ENCODE peak calls at places on chromosomes 12 and 14, in seven cellular contexts. L is KG1, B is T-cell, C is amygdala, H is D341Med, F is midbrain, P is heart right ventricle. W is an unnamed sample.

GRCh38 chr14:75427482-75428229 is at the start of gene JDP2:
- DNase-seq in L (peak), C (peak), H (peak), B (peak), F (peak), P (peak), W (no peak)

GRCh38 chr14:90177537-90178189 is 78.7 kb upstream of the PSMC1 start:
- DNase-seq in P (no peak), H (no peak), L (no peak), F (no peak), B (no peak), C (peak), W (no peak)

GRCh38 chr12:74412607-74413230 is 124.9 kb upstream of the ATXN7L3B start:
- DNase-seq in L (no peak), C (no peak), H (no peak), F (peak), B (no peak), P (no peak), W (no peak)

GRCh38 chr12:120055231-120055630 is 61.3 kb downstream of the RAB35 start:
- DNase-seq in C (no peak), B (no peak), P (no peak), L (no peak), F (no peak), H (no peak), W (no peak)

GRCh38 chr12:13234045-13234641 is 37.6 kb downstream of the EMP1 start:
- DNase-seq in B (peak), P (peak), F (no peak), C (peak), H (peak), L (no peak), W (peak)

GRCh38 chr12:6767592-6768384 is 1.6 kb downstream of the PTMS start:
- DNase-seq in F (no peak), L (no peak), B (no peak), H (no peak), C (peak), P (peak), W (no peak)

GRCh38 chr14:54123836-54124235 is 167.2 kb upstream of the BMP4 start:
- DNase-seq in C (no peak), L (no peak), F (no peak), H (no peak), P (no peak), B (no peak), W (no peak)

GRCh38 chr14:32883189-32883588 is 55.5 kb upstream of the NPAS3 start:
- DNase-seq in H (no peak), F (no peak), C (no peak), P (no peak), B (no peak), L (no peak), W (no peak)

GRCh38 chr12:29611906-29612305 is 114.4 kb upstream of the OVCH1 start:
- DNase-seq in F (no peak), L (no peak), B (no peak), P (peak), C (no peak), H (no peak), W (no peak)

GRCh38 chr12:56271031-56271430 is 4.3 kb downstream of the COQ10A start:
- DNase-seq in B (no peak), L (no peak), H (peak), P (peak), F (no peak), C (no peak), W (no peak)

GRCh38 chr14:51546603-51547258 is 105.0 kb upstream of the FRMD6 start:
- DNase-seq in C (no peak), H (no peak), F (no peak), L (no peak), P (no peak), B (no peak), W (no peak)

GRCh38 chr12:115437061-115437567 is 753.1 kb upstream of the TBX3 start:
- DNase-seq in H (no peak), C (no peak), B (no peak), F (no peak), P (peak), L (no peak), W (no peak)

GRCh38 chr14:95541932-95542554 is 7.2 kb downstream of the GLRX5 start:
- DNase-seq in F (no peak), B (no peak), H (no peak), C (no peak), L (no peak), P (no peak), W (no peak)

GRCh38 chr12:117596968-117597367 is 235.5 kb upstream of the NOS1 start:
- DNase-seq in F (no peak), P (no peak), H (no peak), B (no peak), C (no peak), L (no peak), W (no peak)

GRCh38 chr12:100553851-100554404 is 19.6 kb upstream of the GAS2L3 start:
- DNase-seq in P (no peak), F (no peak), C (no peak), B (no peak), L (no peak), H (no peak), W (no peak)

GRCh38 chr12:94615284-94616216 is 34.8 kb downstream of the TMCC3 start:
- DNase-seq in P (peak), B (no peak), C (peak), H (no peak), L (no peak), F (peak), W (no peak)

GRCh38 chr14:105168979-105169507 is 467 bp upstream of the JAG2 start:
- DNase-seq in C (no peak), P (peak), H (peak), B (peak), L (peak), F (no peak), W (no peak)

GRCh38 chr12:102408487-102409297 is 71.7 kb downstream of the IGF1 start:
- DNase-seq in F (no peak), P (no peak), L (no peak), C (no peak), H (no peak), B (no peak), W (no peak)

GRCh38 chr14:33412450-33412849 is 473.8 kb downstream of the NPAS3 start:
- DNase-seq in F (no peak), H (no peak), B (no peak), C (no peak), L (no peak), P (no peak), W (no peak)

GRCh38 chr14:69287096-69287991 is 27.4 kb downstream of the GALNT16 start:
- DNase-seq in F (no peak), P (no peak), L (no peak), H (no peak), B (no peak), C (no peak), W (no peak)

GRCh38 chr14:101772770-101773169 is 11.3 kb downstream of the PPP2R5C start:
- DNase-seq in F (no peak), H (no peak), B (no peak), L (no peak), C (no peak), P (no peak), W (no peak)

GRCh38 chr14:91884664-91885063 is 17.3 kb upstream of the TC2N start:
- DNase-seq in B (no peak), L (no peak), P (no peak), H (no peak), F (no peak), C (no peak), W (no peak)

GRCh38 chr12:67430708-67431335 is 161.7 kb downstream of the CAND1 start:
- DNase-seq in B (no peak), F (peak), H (peak), C (peak), L (no peak), P (peak), W (no peak)

GRCh38 chr14:104293851-104294627 is 155.7 kb downstream of the KIF26A start:
- DNase-seq in B (no peak), F (no peak), C (no peak), L (no peak), H (no peak), P (no peak), W (no peak)

GRCh38 chr12:27083861-27084271 is 1.5 kb upstream of the C12orf71 start:
- DNase-seq in C (peak), L (no peak), H (no peak), F (peak), P (peak), B (no peak), W (no peak)

GRCh38 chr12:3137268-3137761 is 60.1 kb downstream of the TSPAN9 start:
- DNase-seq in H (no peak), F (no peak), L (no peak), C (no peak), P (peak), B (no peak), W (no peak)